ENCODE peak calls at places on chromosomes 4 and X, in five cellular contexts. L, Z, U, Y and N are unnamed samples.

GRCh38 chrX:47643926-47644325 is 6.4 kb downstream of the ELK1 start:
- DNase-seq in L (peak), Z (peak), U (peak), Y (no peak), N (peak)

GRCh38 chrX:39518451-39519212 is 579.1 kb downstream of the BCOR start:
- DNase-seq in L (peak), Z (no peak), U (no peak), Y (no peak), N (no peak)

GRCh38 chr4:161208564-161208963 is 955.2 kb downstream of the FSTL5 start:
- DNase-seq in L (no peak), Z (no peak), U (no peak), Y (no peak), N (no peak)

GRCh38 chr4:88823058-88823919 is 125.7 kb upstream of the NAP1L5 start:
- DNase-seq in L (peak), Z (peak), U (peak), Y (no peak), N (peak)

GRCh38 chrX:39716401-39716800 is 381.4 kb downstream of the BCOR start:
- DNase-seq in L (no peak), Z (no peak), U (no peak), Y (no peak), N (no peak)

GRCh38 chrX:107710617-107711391 is 64.8 kb downstream of the TSC22D3 start:
- DNase-seq in L (peak), Z (no peak), U (peak), Y (peak), N (peak)

GRCh38 chrX:276588-277171 is 4.5 kb upstream of the PLCXD1 start:
- DNase-seq in L (peak), Z (no peak), U (no peak), Y (no peak), N (peak)

GRCh38 chr4:159107203-159107921 is 4.5 kb downstream of the RAPGEF2 start:
- DNase-seq in L (peak), Z (no peak), U (no peak), Y (no peak), N (no peak)

GRCh38 chrX:112819013-112819635 is 21.5 kb downstream of the AMOT start:
- DNase-seq in L (peak), Z (no peak), U (no peak), Y (no peak), N (peak)

GRCh38 chrX:123833387-123833786 is 26.5 kb upstream of the XIAP start:
- DNase-seq in L (peak), Z (peak), U (peak), Y (peak), N (peak)

GRCh38 chrX:71466979-71467523 is 65.9 kb upstream of the OGT start:
- DNase-seq in L (peak), Z (no peak), U (no peak), Y (no peak), N (no peak)

GRCh38 chrX:56764153-56764974 is 35.3 kb downstream of the NBDY start:
- DNase-seq in L (peak), Z (no peak), U (no peak), Y (no peak), N (peak)

GRCh38 chrX:54181196-54181953 is 1.7 kb downstream of the FAM120C start:
- DNase-seq in L (peak), Z (no peak), U (no peak), Y (no peak), N (peak)

GRCh38 chr4:6595897-6596537 is 21.0 kb downstream of the MAN2B2 start:
- DNase-seq in L (no peak), Z (no peak), U (no peak), Y (no peak), N (peak)

GRCh38 chr4:55819634-55820033 is at the start of gene EXOC1L:
- DNase-seq in L (peak), Z (no peak), U (no peak), Y (no peak), N (no peak)

GRCh38 chr4:135240796-135241195 is 1039.2 kb upstream of the PABPC4L start:
- DNase-seq in L (no peak), Z (no peak), U (no peak), Y (no peak), N (peak)

GRCh38 chr4:105149771-105150170 is 3.1 kb downstream of the TET2 start:
- DNase-seq in L (no peak), Z (no peak), U (no peak), Y (no peak), N (peak)

GRCh38 chr4:84058201-84058600 is 440.9 kb downstream of the NKX6-1 start:
- DNase-seq in L (no peak), Z (no peak), U (no peak), Y (no peak), N (no peak)

GRCh38 chr4:123443401-123444297 is 47.1 kb downstream of the SPRY1 start:
- DNase-seq in L (no peak), Z (no peak), U (peak), Y (no peak), N (no peak)

GRCh38 chr4:116361782-116362181 is 723.6 kb downstream of the TRAM1L1 start:
- DNase-seq in L (no peak), Z (no peak), U (no peak), Y (no peak), N (peak)

GRCh38 chr4:82698412-82698811 is 100.2 kb downstream of the SCD5 start:
- DNase-seq in L (no peak), Z (no peak), U (no peak), Y (no peak), N (no peak)

GRCh38 chr4:6716018-6716911 is at the start of gene BLOC1S4:
- DNase-seq in L (peak), Z (peak), U (peak), Y (peak), N (peak)

GRCh38 chrX:154516655-154517100 is 646 bp upstream of the FAM3A start:
- DNase-seq in L (no peak), Z (peak), U (no peak), Y (no peak), N (no peak)

GRCh38 chr4:112589207-112589606 is 47.5 kb downstream of the ZGRF1 start:
- DNase-seq in L (peak), Z (no peak), U (no peak), Y (no peak), N (peak)

GRCh38 chr4:184114431-184114830 is 103.2 kb downstream of the ENPP6 start:
- DNase-seq in L (peak), Z (no peak), U (no peak), Y (no peak), N (no peak)

GRCh38 chrX:107775734-107776511 is at the start of gene TSC22D3:
- DNase-seq in L (peak), Z (peak), U (peak), Y (peak), N (peak)

GRCh38 chr4:174305961-174306360 is 22.2 kb downstream of the CEP44 start:
- DNase-seq in L (no peak), Z (no peak), U (no peak), Y (no peak), N (no peak)